ENCODE peak calls at places on chromosomes 16 and 17, in four cellular contexts. K, U, C and Q are unnamed samples.

GRCh38 chr16:3780570-3780969 is 63.2 kb upstream of the TRAP1 start:
- DNase-seq in K (no peak), U (no peak), C (peak), Q (no peak)

GRCh38 chr16:15996432-15997109 is 47.2 kb downstream of the ABCC1 start:
- DNase-seq in K (no peak), U (peak), C (no peak), Q (no peak)

GRCh38 chr16:29819506-29819905 is 756 bp upstream of the MVP start:
- DNase-seq in K (no peak), U (peak), C (no peak), Q (peak)

GRCh38 chr17:7133424-7133823 is 18.8 kb upstream of the ASGR2 start:
- DNase-seq in K (peak), U (no peak), C (no peak), Q (no peak)

GRCh38 chr16:81697886-81698635 is 81.0 kb upstream of the PLCG2 start:
- DNase-seq in K (no peak), U (no peak), C (no peak), Q (no peak)

GRCh38 chr17:58985265-58985810 is 121.3 kb downstream of the TRIM37 start:
- DNase-seq in K (no peak), U (peak), C (no peak), Q (no peak)

GRCh38 chr17:4635823-4636375 is 5.6 kb downstream of the ALOX15 start:
- DNase-seq in K (no peak), U (no peak), C (peak), Q (no peak)

GRCh38 chr17:4405038-4405669 is 28.6 kb upstream of the SPNS3 start:
- DNase-seq in K (no peak), U (no peak), C (no peak), Q (no peak)

GRCh38 chr16:89658221-89658879 is 714 bp downstream of the SPATA33 start:
- DNase-seq in K (peak), U (no peak), C (peak), Q (no peak)
- H3K4me3 ChIP-seq in K (peak), U (peak), C (peak), Q (peak)

DNA sequence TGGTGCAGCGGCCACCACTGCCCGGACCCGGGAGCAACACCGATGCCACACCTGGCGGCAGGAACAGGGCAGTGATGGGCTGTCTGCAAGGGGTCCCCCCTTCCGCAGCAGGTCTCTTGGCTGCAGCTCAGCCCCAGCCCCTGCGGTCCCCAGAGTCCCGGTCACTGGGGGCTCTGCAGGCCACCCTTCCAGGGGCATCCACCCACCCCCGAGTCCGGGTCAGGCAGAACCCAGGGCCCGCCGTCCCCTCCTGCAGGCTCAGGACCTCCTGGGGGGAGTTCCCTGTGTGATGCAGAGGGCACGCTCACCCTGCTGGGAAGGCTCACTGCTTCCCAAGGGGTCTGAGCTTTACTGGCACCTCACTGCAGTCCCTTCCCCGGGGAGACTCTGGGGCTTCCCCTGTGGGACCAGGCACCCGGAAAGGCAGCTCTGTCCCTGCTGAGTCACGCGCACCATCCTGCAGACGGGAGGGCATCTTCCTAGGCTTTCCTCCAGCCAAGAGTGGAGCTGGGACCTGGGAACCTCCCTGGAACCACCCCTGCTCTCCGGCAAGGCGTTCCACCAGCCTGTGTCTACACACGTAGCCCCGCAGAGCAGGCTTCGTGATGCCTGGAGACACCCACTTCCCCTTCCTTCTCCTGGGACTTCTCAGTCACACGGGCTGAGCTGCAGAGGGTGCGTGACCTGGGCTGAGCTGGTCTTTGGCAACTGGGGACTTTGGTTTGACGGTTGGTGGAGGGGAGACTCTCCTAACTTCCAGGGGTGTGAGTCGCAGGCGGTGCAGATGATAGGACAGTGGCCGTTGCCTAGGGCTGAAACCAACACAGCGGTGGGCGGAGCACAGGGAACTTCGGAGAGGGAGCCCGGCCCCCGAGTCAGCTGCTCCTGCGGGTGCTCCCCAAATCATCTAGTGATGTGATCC is 23.4 kb downstream of the SLC25A10 start:
- DNase-seq in K (peak), U (no peak), C (peak), Q (no peak)
- H3K4me3 ChIP-seq in K (peak), U (no peak), C (no peak), Q (peak)

GRCh38 chr17:44414394-44415155 is 25.1 kb upstream of the ITGA2B start:
- DNase-seq in K (no peak), U (no peak), C (no peak), Q (no peak)

GRCh38 chr17:44417553-44417952 is 28.1 kb upstream of the ITGA2B start:
- DNase-seq in K (no peak), U (no peak), C (no peak), Q (no peak)

GRCh38 chr17:44416558-44417289 is 27.3 kb upstream of the ITGA2B start:
- DNase-seq in K (no peak), U (no peak), C (no peak), Q (no peak)
- H3K4me3 ChIP-seq in K (no peak), U (no peak), C (no peak), Q (no peak)

GRCh38 chr17:57803026-57803425 is 46.8 kb downstream of the MRPS23 start:
- DNase-seq in K (no peak), U (no peak), C (no peak), Q (no peak)
- H3K4me3 ChIP-seq in K (no peak), U (no peak), C (no peak), Q (no peak)

GRCh38 chr16:89506791-89507191 is 1.4 kb upstream of the SPG7 start:
- DNase-seq in K (no peak), U (no peak), C (peak), Q (no peak)
- H3K4me3 ChIP-seq in K (peak), U (peak), C (peak), Q (peak)

DNA sequence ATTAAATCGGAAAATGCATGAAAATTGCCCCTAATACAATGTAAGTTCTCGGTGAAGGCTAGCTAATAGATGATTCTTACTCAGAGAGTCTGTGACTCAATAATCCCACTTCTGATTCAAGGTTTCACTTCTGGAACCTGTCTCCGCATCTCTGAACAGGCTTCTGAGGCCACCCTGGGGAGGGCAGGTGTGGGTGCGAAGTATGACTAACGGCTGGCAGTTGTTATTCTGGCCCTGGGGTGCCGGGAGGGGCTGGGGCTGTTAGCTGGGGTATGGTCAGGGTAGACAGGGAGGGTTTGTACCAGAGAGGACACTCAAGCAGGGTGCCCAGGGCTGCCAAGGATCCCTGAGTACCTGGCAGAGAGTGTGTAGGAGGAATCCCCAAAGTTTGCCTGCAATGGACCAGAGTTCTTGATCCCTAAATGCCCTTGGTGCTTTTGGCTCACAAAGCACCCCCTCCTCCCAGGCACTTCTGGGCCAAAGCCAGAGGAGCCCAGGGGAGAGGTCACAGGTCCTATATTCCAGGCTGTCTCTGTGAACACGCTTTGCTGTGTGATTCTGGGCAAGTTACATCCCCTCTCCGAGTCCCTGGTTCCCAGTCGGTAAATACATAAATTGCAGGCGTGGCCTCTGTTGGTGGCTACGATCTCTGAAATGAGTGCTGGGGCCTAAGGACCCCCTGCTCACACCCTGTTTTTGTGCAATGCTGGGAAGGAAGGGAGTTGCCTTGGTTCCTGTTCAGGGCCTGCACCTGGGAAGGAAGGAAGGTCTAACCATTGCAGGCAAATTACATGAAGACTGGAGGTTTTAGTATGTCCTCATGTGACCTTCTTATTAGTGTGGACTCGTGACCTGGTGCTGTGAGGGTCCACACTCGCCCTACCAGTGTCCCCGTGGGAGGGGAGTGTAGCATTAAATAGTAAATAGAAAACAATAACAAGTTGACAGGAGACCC is 49.9 kb upstream of the CPNE2 start:
- DNase-seq in K (peak), U (no peak), C (no peak), Q (no peak)
- H3K4me3 ChIP-seq in K (peak), U (no peak), C (no peak), Q (no peak)